ENCODE peak calls at places on chromosomes 6 and 20, in five cellular contexts. O is naive thymus-derived CD4-positive, alpha-beta T cell; Z is adrenal gland; P is transverse colon; J is IMR-90. C is an unnamed sample.

GRCh38 chr6:68087399-68088133 is 547.5 kb upstream of the ADGRB3 start:
- DNase-seq in J (no peak), O (peak; percentile 16), Z (no peak), P (no peak), C (no peak)

GRCh38 chr6:154252676-154253075 is 103.9 kb downstream of the IPCEF1 start:
- DNase-seq in Z (no peak), P (no peak), O (no peak), J (no peak), C (no peak)

GRCh38 chr6:137517404-137517803 is 23.2 kb upstream of the OLIG3 start:
- DNase-seq in J (no peak), Z (no peak), O (no peak), P (no peak), C (no peak)

GRCh38 chr6:124029535-124029934 is 225.9 kb downstream of the NKAIN2 start:
- DNase-seq in Z (no peak), P (no peak), J (no peak), O (no peak), C (no peak)

GRCh38 chr20:56433880-56434255 is 21.8 kb downstream of the CASS4 start:
- DNase-seq in O (no peak), P (no peak), Z (peak; percentile 20), J (peak; percentile 94), C (peak; percentile 84)

GRCh38 chr6:2875840-2876207 is 27.3 kb downstream of the SERPINB9 start:
- DNase-seq in P (peak; percentile 59), O (peak; percentile 36), J (no peak), Z (peak; percentile 62), C (no peak)

GRCh38 chr6:74357329-74357728 is 661.3 kb downstream of the CD109 start:
- DNase-seq in O (no peak), Z (no peak), P (no peak), J (peak; percentile 46), C (no peak)

GRCh38 chr6:119034827-119035458 is 43.5 kb downstream of the FAM184A start:
- DNase-seq in P (no peak), O (no peak), Z (no peak), J (no peak), C (no peak)

GRCh38 chr6:97669191-97669651 is 386.2 kb upstream of the MMS22L start:
- DNase-seq in P (no peak), O (no peak), J (peak; percentile 24), Z (no peak), C (no peak)

GRCh38 chr6:88775866-88776571 is 187.4 kb downstream of the RNGTT start:
- DNase-seq in P (no peak), O (no peak), J (no peak), Z (no peak), C (no peak)

GRCh38 chr20:62860924-62861691 is 514 bp downstream of the TCFL5 start:
- DNase-seq in J (no peak), Z (no peak), P (no peak), O (peak; percentile 46), C (no peak)

GRCh38 chr20:2745936-2746635 is 53.5 kb downstream of the EBF4 start:
- DNase-seq in Z (peak; percentile 28), O (no peak), J (no peak), P (no peak), C (no peak)

GRCh38 chr6:140062042-140063041 is 687.9 kb upstream of the CITED2 start:
- DNase-seq in Z (peak; percentile 82), J (peak; percentile 96), P (peak; percentile 27), O (no peak), C (peak; percentile 96)

GRCh38 chr6:43817192-43817591 is 47.2 kb downstream of the VEGFA start:
- DNase-seq in Z (peak; percentile 80), O (no peak), P (peak; percentile 55), J (peak; percentile 31), C (no peak)

GRCh38 chr6:129369737-129370136 is 340.2 kb downstream of the ARHGAP18 start:
- DNase-seq in O (no peak), J (no peak), P (no peak), Z (no peak), C (no peak)

GRCh38 chr6:157145656-157146285 is 177.5 kb downstream of the TMEM242 start:
- DNase-seq in O (no peak), J (peak; percentile 50), Z (no peak), P (no peak), C (no peak)

GRCh38 chr6:165227644-165228329 is 81.6 kb downstream of the C6orf118 start:
- DNase-seq in Z (no peak), P (no peak), J (no peak), O (no peak), C (peak; percentile 16)

GRCh38 chr6:107607109-107607508 is 117.2 kb downstream of the SOBP start:
- DNase-seq in P (no peak), J (no peak), Z (no peak), O (no peak), C (no peak)

GRCh38 chr6:33925869-33926268 is 122.1 kb upstream of the MLN start:
- DNase-seq in O (no peak), Z (no peak), P (no peak), J (no peak), C (no peak)

GRCh38 chr6:26332408-26332807 is 32.6 kb upstream of the BTN3A2 start:
- DNase-seq in Z (no peak), J (no peak), P (no peak), O (no peak), C (no peak)

GRCh38 chr6:37396571-37397185 is 36.3 kb upstream of the CMTR1 start:
- DNase-seq in O (no peak), Z (no peak), J (no peak), P (no peak), C (peak; percentile 9)

GRCh38 chr6:72371473-72371872 is 250.4 kb upstream of the KCNQ5 start:
- DNase-seq in O (no peak), Z (no peak), J (no peak), P (no peak), C (no peak)

GRCh38 chr6:17299222-17299621 is 18.1 kb downstream of the RBM24 start:
- DNase-seq in Z (no peak), O (no peak), J (no peak), P (no peak), C (no peak)

GRCh38 chr20:38298768-38299288 is 5.1 kb upstream of the BPI start:
- DNase-seq in O (no peak), P (peak; percentile 51), Z (peak; percentile 76), J (peak; percentile 48), C (no peak)

GRCh38 chr20:24934101-24934661 is 14.9 kb upstream of the CST7 start:
- DNase-seq in O (no peak), J (no peak), Z (peak; percentile 30), P (no peak), C (no peak)

GRCh38 chr6:150118208-150118607 is 24.6 kb upstream of the PPP1R14C start:
- DNase-seq in P (no peak), Z (no peak), J (no peak), O (no peak), C (no peak)

GRCh38 chr20:37969949-37970855 is 63.1 kb downstream of the TTI1 start:
- DNase-seq in Z (peak; percentile 10), P (no peak), O (no peak), J (no peak), C (no peak)

GRCh38 chr6:7673063-7673536 is 52.8 kb upstream of the BMP6 start:
- DNase-seq in P (peak; percentile 63), J (peak; percentile 5), Z (no peak), O (no peak), C (peak; percentile 40)

GRCh38 chr6:75210885-75211739 is 5.3 kb upstream of the COL12A1 start:
- DNase-seq in P (peak; percentile 34), J (peak; percentile 79), Z (no peak), O (peak; percentile 33), C (no peak)

GRCh38 chr6:108795814-108796213 is 52.4 kb upstream of the ARMC2 start:
- DNase-seq in P (no peak), J (no peak), Z (no peak), O (no peak), C (no peak)

DNA sequence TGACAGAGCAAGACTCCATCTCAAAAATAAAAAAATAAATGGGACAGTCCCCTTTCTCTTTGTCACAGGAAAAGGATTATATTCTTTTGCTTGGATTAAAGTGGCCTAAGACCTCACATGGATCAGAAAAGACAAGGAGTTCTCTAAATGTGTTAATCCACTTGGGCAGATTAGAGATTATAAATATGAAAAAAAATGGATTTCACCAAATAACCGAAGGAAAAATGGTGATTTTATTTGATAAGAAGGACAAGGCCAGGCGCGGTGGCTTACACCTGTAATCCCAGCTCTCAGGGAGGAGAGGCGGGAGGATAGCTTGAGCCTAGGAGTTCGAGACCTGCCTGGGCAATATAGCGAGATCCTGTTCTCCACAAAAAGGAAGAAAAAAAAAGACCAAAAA is 21.8 kb downstream of the SAMHD1 start:
- DNase-seq in O (no peak), P (no peak), Z (peak; percentile 41), J (no peak), C (no peak)
- H3K36me3 ChIP-seq in O (peaks cover 45% of the 10 kb centered on the region), P (no peaks in the 10 kb centered on the region), Z (peaks cover 67% of the 10 kb centered on the region), J (peaks cover 1% of the 10 kb centered on the region), C (no peaks in the 10 kb centered on the region)

DNA sequence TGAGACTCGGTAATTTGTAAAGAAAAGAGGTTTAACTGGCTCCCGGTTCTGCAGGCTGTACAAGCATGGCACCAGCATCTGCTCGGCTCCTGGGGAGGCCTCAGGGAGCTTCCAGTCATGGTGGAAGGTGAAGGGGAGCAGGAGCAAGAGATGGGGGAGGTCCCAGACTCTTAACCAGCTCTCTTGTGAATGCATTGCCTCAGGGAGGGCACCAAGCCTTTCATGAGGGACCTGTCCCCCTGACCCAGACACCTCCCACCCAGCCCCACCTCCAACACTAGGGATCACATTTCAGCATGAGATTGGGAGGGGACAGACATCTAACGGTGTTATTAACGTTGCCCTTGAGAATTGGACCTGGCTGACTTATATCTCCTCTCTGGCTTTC is 68.6 kb downstream of the PTPN1 start:
- DNase-seq in J (no peak), P (no peak), O (no peak), Z (peak; percentile 41), C (no peak)
- H3K36me3 ChIP-seq in J (peaks cover 79% of the 10 kb centered on the region), P (peaks cover 3% of the 10 kb centered on the region), O (peaks cover 36% of the 10 kb centered on the region), Z (peaks cover 75% of the 10 kb centered on the region), C (peaks cover 43% of the 10 kb centered on the region)

DNA sequence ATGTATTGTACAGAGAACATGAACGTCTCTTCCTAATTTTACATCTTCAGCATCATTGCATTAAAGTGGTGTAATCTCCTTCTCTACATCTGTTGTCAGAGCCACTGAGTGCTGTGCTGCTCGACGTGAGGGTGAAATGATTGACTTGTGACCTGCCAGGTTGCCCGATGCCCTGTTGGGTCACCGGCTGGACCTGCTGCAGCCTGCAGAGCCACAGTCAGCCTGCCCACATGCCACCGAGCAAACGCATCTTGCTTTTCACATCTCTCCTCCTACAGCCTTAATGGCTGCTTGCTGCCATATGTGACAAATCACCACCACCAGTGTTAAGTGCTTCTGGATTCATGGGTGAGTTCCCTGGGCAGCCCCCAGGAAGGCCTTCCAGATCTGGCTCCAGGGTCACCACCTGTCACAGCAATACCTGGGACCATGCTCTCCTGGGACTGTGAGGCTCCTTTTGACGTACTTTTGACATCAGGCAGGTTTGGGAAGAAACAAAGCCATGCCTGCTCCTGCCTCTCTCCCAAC is 80.3 kb downstream of the ASXL1 start:
- DNase-seq in Z (no peak), P (no peak), O (no peak), J (no peak), C (no peak)
- H3K36me3 ChIP-seq in Z (peaks cover 76% of the 10 kb centered on the region), P (peaks cover 9% of the 10 kb centered on the region), O (peaks cover 16% of the 10 kb centered on the region), J (peaks cover 62% of the 10 kb centered on the region), C (peaks cover 35% of the 10 kb centered on the region)

GRCh38 chr20:33569290-33570094 is 79.6 kb downstream of the CBFA2T2 start:
- DNase-seq in O (no peak), Z (no peak), J (no peak), P (no peak), C (no peak)

GRCh38 chr20:33568378-33569289 is 78.7 kb downstream of the CBFA2T2 start:
- DNase-seq in Z (peak; percentile 63), J (no peak), O (no peak), P (no peak), C (no peak)

GRCh38 chr20:33566781-33567603 is 77.1 kb downstream of the CBFA2T2 start:
- DNase-seq in P (no peak), O (no peak), Z (no peak), J (no peak), C (no peak)

GRCh38 chr20:33567949-33568348 is 78.1 kb downstream of the CBFA2T2 start:
- DNase-seq in P (no peak), J (no peak), O (no peak), Z (no peak), C (no peak)

GRCh38 chr20:33570743-33571142 is 80.8 kb downstream of the CBFA2T2 start:
- DNase-seq in O (no peak), J (no peak), P (no peak), Z (no peak), C (no peak)
- H3K36me3 ChIP-seq in O (no peaks in the 10 kb centered on the region), J (no peaks in the 10 kb centered on the region), P (no peaks in the 10 kb centered on the region), Z (no peaks in the 10 kb centered on the region), C (no peaks in the 10 kb centered on the region)

C was measured in BJ.